ENCODE peak calls at places on chromosomes 3 and 15, in four cellular contexts. S is HuH-7.5, F is SK-N-DZ, H is fibroblast of the aortic adventitia. X is an unnamed sample.

GRCh38 chr15:101031203-101031602 is 112.0 kb downstream of the LRRK1 start:
- DNase-seq in S (no peak), F (no peak), H (peak; percentile 37), X (no peak)

GRCh38 chr3:14305321-14305720 is 97.1 kb upstream of the SLC6A6 start:
- DNase-seq in F (no peak), H (no peak), S (no peak), X (no peak)

GRCh38 chr15:101724675-101725005 is 367 bp upstream of the TARS3 start:
- DNase-seq in F (no peak), H (no peak), S (no peak), X (no peak)

GRCh38 chr3:114878119-114878839 is 268.8 kb downstream of the ZBTB20 start:
- DNase-seq in S (no peak), H (peak; percentile 20), F (no peak), X (peak; percentile 12)

GRCh38 chr15:33963831-33964664 is 4.2 kb upstream of the CHRM5 start:
- DNase-seq in S (no peak), H (peak; percentile 71), F (peak; percentile 47), X (peak; percentile 24)

GRCh38 chr3:123331006-123331405 is 117.9 kb downstream of the ADCY5 start:
- DNase-seq in F (no peak), H (no peak), S (no peak), X (no peak)

GRCh38 chr3:10945683-10946287 is 46.8 kb upstream of the SLC6A1 start:
- DNase-seq in S (peak; percentile 98), H (peak; percentile 47), F (peak; percentile 65), X (peak; percentile 75)

GRCh38 chr3:54776601-54777000 is 151.3 kb downstream of the LRTM1 start:
- DNase-seq in F (no peak), H (no peak), S (no peak), X (no peak)

GRCh38 chr15:84654689-84655453 is 788 bp upstream of the WDR73 start:
- DNase-seq in F (peak; percentile 77), S (peak; percentile 75), H (peak; percentile 85), X (peak; percentile 88)

GRCh38 chr3:72515915-72516314 is 332.3 kb downstream of the SHQ1 start:
- DNase-seq in S (no peak), F (no peak), H (peak; percentile 9), X (no peak)

GRCh38 chr3:58175429-58176184 is 35.2 kb downstream of the DNASE1L3 start:
- DNase-seq in S (peak; percentile 16), H (peak; percentile 72), F (no peak), X (no peak)

GRCh38 chr15:68654786-68655560 is 76.2 kb downstream of the CORO2B start:
- DNase-seq in S (no peak), H (no peak), F (no peak), X (no peak)

GRCh38 chr3:117788086-117788485 is 1078.5 kb downstream of the TUSC7 start:
- DNase-seq in S (no peak), H (peak; percentile 87), F (no peak), X (no peak)

GRCh38 chr3:94525039-94525438 is 462.2 kb downstream of the NSUN3 start:
- DNase-seq in H (peak; percentile 23), S (no peak), F (peak; percentile 18), X (no peak)

GRCh38 chr3:151751161-151751560 is 17.4 kb downstream of the AADACL2 start:
- DNase-seq in S (no peak), F (no peak), H (peak; percentile 82), X (no peak)

GRCh38 chr3:97744289-97744688 is 20.3 kb upstream of the ARL6 start:
- DNase-seq in H (no peak), S (no peak), F (no peak), X (no peak)

GRCh38 chr15:70245932-70246622 is 148.4 kb upstream of the TLE3 start:
- DNase-seq in F (no peak), H (no peak), S (no peak), X (peak; percentile 62)

GRCh38 chr3:52062499-52062898 is 6.1 kb upstream of the DUSP7 start:
- DNase-seq in S (no peak), H (peak; percentile 79), F (no peak), X (peak; percentile 58)

GRCh38 chr3:78728406-78729145 is 1039.2 kb downstream of the ROBO1 start:
- DNase-seq in S (no peak), H (peak; percentile 59), F (peak; percentile 34), X (no peak)

GRCh38 chr3:94106268-94106667 is 43.4 kb downstream of the NSUN3 start:
- DNase-seq in F (no peak), H (no peak), S (no peak), X (no peak)

GRCh38 chr3:166837535-166837934 is 542.6 kb downstream of the ZBBX start:
- DNase-seq in H (no peak), S (peak; percentile 7), F (peak; percentile 5), X (no peak)

GRCh38 chr3:112984485-112984884 is 6.3 kb upstream of the GTPBP8 start:
- DNase-seq in F (no peak), S (no peak), H (no peak), X (no peak)

GRCh38 chr3:124887177-124887995 is at the start of gene ITGB5:
- DNase-seq in H (peak; percentile 67), S (peak; percentile 74), F (peak; percentile 84), X (peak; percentile 88)

GRCh38 chr3:179895367-179895766 is 141.4 kb downstream of the PEX5L start:
- DNase-seq in F (no peak), H (no peak), S (no peak), X (no peak)

GRCh38 chr3:157073810-157074209 is 86.1 kb downstream of the CCNL1 start:
- DNase-seq in H (peak; percentile 52), S (no peak), F (no peak), X (no peak)

GRCh38 chr3:195267096-195267495 is 3.9 kb downstream of the XXYLT1 start:
- DNase-seq in F (no peak), S (no peak), H (no peak), X (no peak)

GRCh38 chr3:138600341-138600740 is 6.3 kb upstream of the CEP70 start:
- DNase-seq in S (no peak), F (no peak), H (peak; percentile 7), X (no peak)

GRCh38 chr15:48645558-48646330 is at the start of gene FBN1:
- DNase-seq in S (peak; percentile 49), H (peak; percentile 95), F (peak; percentile 85), X (peak; percentile 40)

GRCh38 chr15:58060575-58060974 is 4.9 kb downstream of the ALDH1A2 start:
- DNase-seq in H (no peak), S (no peak), F (no peak), X (no peak)

GRCh38 chr3:14153663-14154062 is 24.7 kb downstream of the XPC start:
- DNase-seq in S (no peak), F (no peak), H (no peak), X (no peak)

GRCh38 chr15:76235186-76235826 is 76.0 kb downstream of the ETFA start:
- DNase-seq in S (peak; percentile 39), F (peak; percentile 20), H (peak; percentile 60), X (peak; percentile 39)

GRCh38 chr3:52322466-52322865 is 6.3 kb downstream of the DNAH1 start:
- DNase-seq in H (no peak), S (no peak), F (no peak), X (no peak)

GRCh38 chr3:123791417-123791816 is 92.7 kb downstream of the MYLK start:
- DNase-seq in H (peak; percentile 98), F (no peak), S (no peak), X (no peak)

GRCh38 chr3:193884011-193884410 is 251.9 kb upstream of the HES1 start:
- DNase-seq in F (no peak), H (no peak), S (no peak), X (no peak)

GRCh38 chr15:61794276-61794675 is 266.0 kb downstream of the VPS13C start:
- DNase-seq in F (no peak), S (no peak), H (no peak), X (no peak)

GRCh38 chr15:90677807-90678790 is 39.0 kb upstream of the BLM start:
- DNase-seq in F (no peak), S (no peak), H (no peak), X (no peak)

GRCh38 chr3:193959861-193960260 is 176.1 kb upstream of the HES1 start:
- DNase-seq in F (no peak), H (no peak), S (no peak), X (no peak)

X was measured in A549.